ENCODE peak calls at places on chromosomes 16 and 17, in nine cellular contexts. G is HTR-8/SVneo, K is nucleus accumbens, E is mucosa of descending colon, M is HS-5, Y is cardiac fibroblast, H is A549, S is left lung, C is hypothalamus. I is an unnamed sample.

GRCh38 chr16:9836118-9836736 is 346.0 kb downstream of the GRIN2A start:
- DNase-seq in G (peak; percentile 27), C (no peak), S (no peak), M (no peak), K (no peak), E (peak; percentile 38), Y (peak; percentile 59), H (no peak), I (no peak)

GRCh38 chr17:15262291-15263205 is 2.6 kb downstream of the PMP22 start:
- DNase-seq in E (peak; percentile 86), S (peak; percentile 91), K (peak; percentile 27), Y (peak; percentile 89), G (peak; percentile 93), M (no peak), H (peak; percentile 98), C (peak; percentile 62), I (peak; percentile 92)

GRCh38 chr17:45277992-45278391 is 16.1 kb upstream of the SPATA32 start:
- DNase-seq in K (no peak), E (no peak), Y (peak; percentile 65), G (no peak), S (peak; percentile 66), C (no peak), M (no peak), H (no peak), I (no peak)

GRCh38 chr16:50282010-50282538 is 15.7 kb downstream of the ADCY7 start:
- DNase-seq in H (no peak), Y (peak; percentile 22), S (peak; percentile 92), E (peak; percentile 65), M (no peak), G (no peak), K (no peak), C (peak; percentile 26), I (peak; percentile 85)

GRCh38 chr17:10061131-10061581 is 137.2 kb downstream of the GAS7 start:
- DNase-seq in Y (no peak), G (no peak), C (no peak), M (no peak), K (no peak), E (no peak), H (no peak), S (no peak), I (peak; percentile 63)

GRCh38 chr16:89498839-89499238 is 8.5 kb upstream of the ANKRD11 start:
- DNase-seq in K (no peak), M (no peak), E (no peak), S (no peak), Y (peak; percentile 72), C (no peak), G (no peak), H (no peak), I (peak; percentile 51)

GRCh38 chr17:28384281-28385036 is 13.0 kb downstream of the SARM1 start:
- DNase-seq in H (no peak), E (peak; percentile 83), Y (no peak), G (no peak), M (no peak), K (no peak), C (no peak), S (peak; percentile 83), I (no peak)

GRCh38 chr17:68589086-68589485 is 12.1 kb downstream of the FAM20A start:
- DNase-seq in G (no peak), M (no peak), Y (no peak), K (no peak), E (no peak), S (no peak), H (no peak), C (no peak), I (no peak)

GRCh38 chr17:38706625-38707298 is 1.7 kb downstream of the MLLT6 start:
- DNase-seq in M (no peak), C (no peak), K (no peak), S (peak; percentile 46), E (peak; percentile 63), H (no peak), Y (no peak), G (no peak), I (no peak)

GRCh38 chr17:79809530-79810137 is 12.8 kb upstream of the CBX8 start:
- DNase-seq in H (no peak), S (no peak), E (no peak), Y (no peak), K (no peak), M (no peak), C (no peak), G (no peak), I (no peak)

GRCh38 chr17:15261063-15261817 is 3.9 kb downstream of the PMP22 start:
- DNase-seq in K (no peak), Y (peak; percentile 65), G (peak; percentile 77), H (peak; percentile 68), S (no peak), C (peak; percentile 75), M (no peak), E (peak; percentile 38), I (peak; percentile 54)

GRCh38 chr17:68255731-68256538 is 8.1 kb downstream of the AMZ2 start:
- DNase-seq in G (no peak), S (no peak), E (no peak), K (no peak), C (no peak), Y (no peak), M (no peak), H (no peak), I (no peak)

I was measured in psoas muscle.